ENCODE peak calls at places on chromosomes 16 and 17, in four cellular contexts. One of them, this sample, is unnamed.

GRCh38 chr17:80991645-80992076 is at the start of gene CHMP6:
- DNase-seq in mesenchymal stem cell: peak
- DNase-seq in IMR-90: peak
- DNase-seq in H1: peak
- DNase-seq in this sample: peak

GRCh38 chr17:38419508-38419981 is 8.7 kb upstream of the ARHGAP23 start:
- DNase-seq in H1: peak
- DNase-seq in IMR-90: no peak
- DNase-seq in mesenchymal stem cell: no peak
- DNase-seq in this sample: no peak

GRCh38 chr16:49458656-49459445 is 85.2 kb downstream of the C16orf78 start:
- DNase-seq in mesenchymal stem cell: no peak
- DNase-seq in IMR-90: no peak
- DNase-seq in H1: no peak
- DNase-seq in this sample: no peak

GRCh38 chr17:56320443-56320842 is 167.2 kb downstream of the ANKFN1 start:
- DNase-seq in mesenchymal stem cell: no peak
- DNase-seq in H1: no peak
- DNase-seq in IMR-90: peak
- DNase-seq in this sample: peak

GRCh38 chr17:50865868-50866260 is 290 bp downstream of the TOB1 start:
- DNase-seq in H1: no peak
- DNase-seq in IMR-90: no peak
- DNase-seq in mesenchymal stem cell: no peak
- DNase-seq in this sample: no peak

GRCh38 chr17:9825751-9826150 is at the start of gene GLP2R:
- DNase-seq in H1: no peak
- DNase-seq in mesenchymal stem cell: no peak
- DNase-seq in IMR-90: no peak
- DNase-seq in this sample: no peak

GRCh38 chr16:50846511-50846910 is 104.6 kb downstream of the CYLD start:
- DNase-seq in IMR-90: no peak
- DNase-seq in mesenchymal stem cell: no peak
- DNase-seq in H1: no peak
- DNase-seq in this sample: no peak

GRCh38 chr16:88468289-88469129 is 15.4 kb downstream of the ZFPM1 start:
- DNase-seq in H1: peak
- DNase-seq in IMR-90: peak
- DNase-seq in mesenchymal stem cell: peak
- DNase-seq in this sample: no peak

GRCh38 chr16:85140455-85141012 is 28.3 kb upstream of the CIBAR2 start:
- DNase-seq in IMR-90: no peak
- DNase-seq in H1: no peak
- DNase-seq in mesenchymal stem cell: no peak
- DNase-seq in this sample: no peak

GRCh38 chr17:12637015-12637414 is 28.7 kb upstream of the MYOCD start:
- DNase-seq in mesenchymal stem cell: peak
- DNase-seq in IMR-90: peak
- DNase-seq in H1: no peak
- DNase-seq in this sample: peak

GRCh38 chr17:4576729-4577322 is 7.5 kb upstream of the SMTNL2 start:
- DNase-seq in H1: peak
- DNase-seq in IMR-90: no peak
- DNase-seq in mesenchymal stem cell: peak
- DNase-seq in this sample: no peak

GRCh38 chr17:80720624-80721577 is 176.3 kb downstream of the RPTOR start:
- DNase-seq in mesenchymal stem cell: peak
- DNase-seq in H1: no peak
- DNase-seq in IMR-90: peak
- DNase-seq in this sample: peak

GRCh38 chr17:30236807-30237206 is 1.3 kb upstream of the SLC6A4 start:
- DNase-seq in IMR-90: no peak
- DNase-seq in H1: peak
- DNase-seq in mesenchymal stem cell: peak
- DNase-seq in this sample: peak

GRCh38 chr17:45231481-45232116 is 9.9 kb downstream of the FMNL1 start:
- DNase-seq in H1: peak
- DNase-seq in IMR-90: no peak
- DNase-seq in mesenchymal stem cell: no peak
- DNase-seq in this sample: peak

GRCh38 chr17:49616546-49617205 is 41.0 kb downstream of the NXPH3 start:
- DNase-seq in mesenchymal stem cell: no peak
- DNase-seq in H1: no peak
- DNase-seq in IMR-90: no peak
- DNase-seq in this sample: no peak

GRCh38 chr17:72373910-72374741 is 253.3 kb downstream of the SOX9 start:
- DNase-seq in H1: no peak
- DNase-seq in IMR-90: peak
- DNase-seq in mesenchymal stem cell: no peak
- DNase-seq in this sample: no peak

GRCh38 chr17:7846063-7846735 is 8.7 kb upstream of the TMEM88 start:
- DNase-seq in H1: no peak
- DNase-seq in mesenchymal stem cell: no peak
- DNase-seq in IMR-90: no peak
- DNase-seq in this sample: no peak

GRCh38 chr16:89160977-89161701 is 10.4 kb upstream of the CDH15 start:
- DNase-seq in IMR-90: no peak
- DNase-seq in H1: no peak
- DNase-seq in mesenchymal stem cell: no peak
- DNase-seq in this sample: no peak

GRCh38 chr17:14904406-14904805 is 360.7 kb downstream of the PMP22 start:
- DNase-seq in H1: no peak
- DNase-seq in mesenchymal stem cell: peak
- DNase-seq in IMR-90: peak
- DNase-seq in this sample: no peak

GRCh38 chr16:30562021-30562420 is 3.8 kb upstream of the ZNF764 start:
- DNase-seq in H1: no peak
- DNase-seq in mesenchymal stem cell: no peak
- DNase-seq in IMR-90: no peak
- DNase-seq in this sample: no peak

GRCh38 chr16:86765389-86766026 is 187.2 kb downstream of the FOXL1 start:
- DNase-seq in mesenchymal stem cell: no peak
- DNase-seq in IMR-90: no peak
- DNase-seq in H1: no peak
- DNase-seq in this sample: no peak

GRCh38 chr16:86764551-86764950 is 186.2 kb downstream of the FOXL1 start:
- DNase-seq in mesenchymal stem cell: no peak
- DNase-seq in IMR-90: no peak
- DNase-seq in H1: no peak
- DNase-seq in this sample: no peak

GRCh38 chr16:86768999-86769398 is 190.7 kb downstream of the FOXL1 start:
- DNase-seq in mesenchymal stem cell: no peak
- DNase-seq in H1: no peak
- DNase-seq in IMR-90: peak
- DNase-seq in this sample: no peak

GRCh38 chr16:86768231-86768791 is 190.0 kb downstream of the FOXL1 start:
- DNase-seq in mesenchymal stem cell: no peak
- DNase-seq in IMR-90: no peak
- DNase-seq in H1: no peak
- DNase-seq in this sample: no peak

DNA sequence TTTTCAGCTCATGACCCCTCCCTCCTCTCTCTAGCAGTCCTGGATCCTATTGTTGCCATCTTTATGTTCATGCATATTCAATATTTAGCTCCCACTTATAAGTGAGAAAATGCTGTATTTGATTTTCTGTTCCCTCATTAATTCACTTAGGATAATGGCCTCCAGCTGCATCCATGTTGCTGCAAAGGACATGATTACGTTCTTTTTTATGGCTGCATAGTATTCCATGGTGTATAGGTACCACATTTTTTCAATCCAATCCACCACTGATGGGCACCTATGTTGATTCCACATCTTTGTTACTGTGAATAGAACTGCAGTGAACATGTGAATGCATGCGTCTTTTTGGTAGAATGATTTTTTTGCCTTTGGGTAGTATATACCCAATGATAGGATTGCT is 188.4 kb downstream of the FOXL1 start:
- DNase-seq in mesenchymal stem cell: no peak
- DNase-seq in IMR-90: no peak
- DNase-seq in H1: no peak
- DNase-seq in this sample: no peak
- H3K14ac ChIP-seq in mesenchymal stem cell: no peak
- H3K14ac ChIP-seq in IMR-90: no peak
- H3K14ac ChIP-seq in H1: no peak
- H3K14ac ChIP-seq in this sample: no peak

GRCh38 chr16:3112058-3112880 is at the start of gene ZNF205:
- DNase-seq in H1: peak
- DNase-seq in IMR-90: peak
- DNase-seq in mesenchymal stem cell: peak
- DNase-seq in this sample: no peak
- H3K4ac ChIP-seq in H1: peak
- H3K4ac ChIP-seq in IMR-90: peak
- H3K4ac ChIP-seq in mesenchymal stem cell: peak
- H3K4ac ChIP-seq in this sample: peak

GRCh38 chr16:28589930-28590329 is 6.9 kb downstream of the SULT1A2 start:
- DNase-seq in IMR-90: no peak
- DNase-seq in mesenchymal stem cell: no peak
- DNase-seq in H1: no peak
- DNase-seq in this sample: no peak

GRCh38 chr16:28590384-28591340 is 6.2 kb downstream of the SULT1A2 start:
- DNase-seq in mesenchymal stem cell: no peak
- DNase-seq in H1: no peak
- DNase-seq in IMR-90: no peak
- DNase-seq in this sample: no peak

GRCh38 chr16:28592979-28593553 is 3.8 kb downstream of the SULT1A2 start:
- DNase-seq in H1: no peak
- DNase-seq in mesenchymal stem cell: no peak
- DNase-seq in IMR-90: no peak
- DNase-seq in this sample: no peak

GRCh38 chr16:28592511-28592910 is 4.3 kb downstream of the SULT1A2 start:
- DNase-seq in H1: no peak
- DNase-seq in IMR-90: no peak
- DNase-seq in mesenchymal stem cell: no peak
- DNase-seq in this sample: no peak

GRCh38 chr16:28591355-28591754 is 5.5 kb downstream of the SULT1A2 start:
- DNase-seq in mesenchymal stem cell: no peak
- DNase-seq in IMR-90: no peak
- DNase-seq in H1: no peak
- DNase-seq in this sample: no peak
- H3K14ac ChIP-seq in mesenchymal stem cell: no peak
- H3K14ac ChIP-seq in IMR-90: no peak
- H3K14ac ChIP-seq in H1: no peak
- H3K14ac ChIP-seq in this sample: no peak

GRCh38 chr17:75130632-75131277 is 787 bp downstream of the NT5C start:
- DNase-seq in H1: peak
- DNase-seq in IMR-90: peak
- DNase-seq in mesenchymal stem cell: peak
- DNase-seq in this sample: no peak
- H3K4ac ChIP-seq in H1: no peak
- H3K4ac ChIP-seq in IMR-90: peak
- H3K4ac ChIP-seq in mesenchymal stem cell: peak
- H3K4ac ChIP-seq in this sample: peak

GRCh38 chr17:43784068-43784467 is 3.8 kb downstream of the CFAP97D1 start:
- DNase-seq in IMR-90: peak
- DNase-seq in mesenchymal stem cell: peak
- DNase-seq in H1: no peak
- DNase-seq in this sample: no peak
- H3K14ac ChIP-seq in IMR-90: peak
- H3K14ac ChIP-seq in mesenchymal stem cell: no peak
- H3K14ac ChIP-seq in H1: no peak
- H3K14ac ChIP-seq in this sample: no peak

DNA sequence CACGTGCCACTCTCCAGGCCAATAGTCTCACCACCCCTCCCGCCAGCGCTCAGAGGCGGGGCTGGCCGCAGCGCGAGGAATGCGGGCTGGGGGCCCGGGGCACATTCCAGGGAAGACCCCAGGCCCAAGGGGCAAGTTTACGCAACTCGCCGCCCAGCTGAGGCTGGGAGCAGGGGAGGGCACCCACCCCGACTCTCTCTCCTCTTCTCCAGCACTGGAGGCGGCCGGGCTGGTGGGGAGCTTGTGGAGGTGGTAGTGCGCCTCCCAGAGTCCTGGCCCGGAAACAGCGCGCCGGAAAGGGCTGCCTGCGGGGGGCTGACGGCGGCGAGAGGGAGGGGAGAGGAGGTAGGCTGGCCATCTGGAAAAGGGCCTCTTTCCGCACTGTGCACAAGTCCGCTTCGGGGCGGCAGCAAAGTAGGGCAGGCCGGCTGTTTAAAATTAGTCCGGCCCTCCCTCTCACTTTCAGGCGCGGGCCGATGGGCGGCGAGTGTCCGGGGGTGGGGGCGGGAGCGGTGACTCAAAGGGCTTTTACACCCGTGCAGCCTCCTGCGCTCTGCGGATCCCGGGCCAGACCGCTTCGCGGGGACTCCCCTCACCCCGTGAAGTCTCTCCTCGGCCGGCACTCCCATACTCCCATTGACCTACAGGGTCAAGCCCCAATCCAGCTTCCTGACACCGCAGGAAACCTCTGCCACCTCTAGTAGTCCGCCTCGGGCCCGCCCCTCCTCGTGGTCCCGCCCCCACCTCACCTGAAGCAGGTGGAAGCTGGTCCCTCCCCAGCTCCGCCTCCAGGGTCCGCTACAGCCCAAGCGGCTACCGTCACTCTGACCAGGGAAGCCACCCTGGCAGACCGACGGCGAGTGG is 968 bp downstream of the FHOD1 start:
- DNase-seq in mesenchymal stem cell: peak
- DNase-seq in H1: peak
- DNase-seq in IMR-90: peak
- DNase-seq in this sample: peak
- H3K4ac ChIP-seq in mesenchymal stem cell: peak
- H3K4ac ChIP-seq in H1: peak
- H3K4ac ChIP-seq in IMR-90: peak
- H3K4ac ChIP-seq in this sample: peak

GRCh38 chr17:40020146-40020545 is 4.9 kb downstream of the CSF3 start:
- DNase-seq in mesenchymal stem cell: no peak
- DNase-seq in IMR-90: no peak
- DNase-seq in H1: no peak
- DNase-seq in this sample: no peak

GRCh38 chr17:40019140-40019991 is 4.1 kb downstream of the CSF3 start:
- DNase-seq in H1: peak
- DNase-seq in IMR-90: peak
- DNase-seq in mesenchymal stem cell: no peak
- DNase-seq in this sample: no peak

GRCh38 chr17:40016692-40017000 is 1.4 kb downstream of the CSF3 start:
- DNase-seq in H1: no peak
- DNase-seq in mesenchymal stem cell: no peak
- DNase-seq in IMR-90: no peak
- DNase-seq in this sample: no peak

GRCh38 chr17:40017422-40018080 is 2.3 kb downstream of the CSF3 start:
- DNase-seq in H1: no peak
- DNase-seq in mesenchymal stem cell: no peak
- DNase-seq in IMR-90: no peak
- DNase-seq in this sample: no peak

GRCh38 chr17:40018211-40019121 is 3.2 kb downstream of the CSF3 start:
- DNase-seq in IMR-90: no peak
- DNase-seq in mesenchymal stem cell: no peak
- DNase-seq in H1: peak
- DNase-seq in this sample: no peak
- H3K14ac ChIP-seq in IMR-90: peak
- H3K14ac ChIP-seq in mesenchymal stem cell: no peak
- H3K14ac ChIP-seq in H1: no peak
- H3K14ac ChIP-seq in this sample: no peak